ENCODE peak calls at places on chromosomes 2 and 18, in nine cellular contexts. R is WTC11; L is NT2/D1; M is HCEC 1CT; Q is GM19239; T is thoracic aorta; W is fibroblast of pulmonary artery; O is breast epithelium; B is CD8-positive, alpha-beta T cell. X is an unnamed sample.

GRCh38 chr2:37324786-37325624 is at the start of gene PRKD3:
- DNase-seq in O (peak; percentile 64), Q (peak; percentile 60), W (peak; percentile 42), M (peak; percentile 44), B (peak; percentile 54), T (no peak), L (no peak), R (no peak), X (no peak)

GRCh38 chr2:218224206-218224605 is 7.2 kb downstream of the ARPC2 start:
- DNase-seq in T (no peak), L (no peak), R (no peak), O (no peak), W (no peak), B (no peak), Q (no peak), M (no peak), X (no peak)

GRCh38 chr2:65031341-65032015 is 24.7 kb upstream of the CEP68 start:
- DNase-seq in O (no peak), Q (no peak), T (no peak), W (peak; percentile 42), L (peak; percentile 68), R (peak; percentile 53), B (peak; percentile 11), M (no peak), X (no peak)

GRCh38 chr2:191931332-191931731 is 84.4 kb upstream of the CAVIN2 start:
- DNase-seq in R (no peak), L (no peak), W (no peak), M (no peak), T (no peak), O (no peak), Q (no peak), B (no peak), X (no peak)

GRCh38 chr2:47334356-47335136 is 68.4 kb upstream of the MSH2 start:
- DNase-seq in W (no peak), L (peak; percentile 80), O (no peak), Q (no peak), R (peak; percentile 41), B (no peak), M (no peak), T (no peak), X (no peak)

GRCh38 chr18:79493211-79493800 is 97.6 kb downstream of the NFATC1 start:
- DNase-seq in M (no peak), L (no peak), O (no peak), W (no peak), Q (no peak), R (no peak), T (no peak), B (no peak), X (no peak)

GRCh38 chr2:38438536-38439225 is 61.6 kb upstream of the ATL2 start:
- DNase-seq in O (no peak), R (no peak), B (no peak), M (no peak), Q (no peak), T (no peak), L (no peak), W (no peak), X (no peak)

GRCh38 chr18:46386788-46387187 is 270.2 kb downstream of the LOXHD1 start:
- DNase-seq in O (peak; percentile 80), W (no peak), L (no peak), B (no peak), Q (no peak), M (no peak), T (no peak), R (no peak), X (no peak)

GRCh38 chr2:56444339-56444738 is 260.5 kb downstream of the CCDC85A start:
- DNase-seq in R (no peak), B (no peak), Q (no peak), W (peak; percentile 1), L (no peak), M (no peak), O (no peak), T (no peak), X (no peak)

GRCh38 chr2:70977605-70978205 is 725 bp upstream of the ANKRD53 start:
- DNase-seq in L (no peak), M (peak; percentile 83), B (no peak), Q (no peak), O (peak; percentile 66), W (peak; percentile 94), R (no peak), T (peak; percentile 63), X (no peak)

GRCh38 chr2:209391776-209392401 is 32.0 kb upstream of the MAP2 start:
- DNase-seq in R (no peak), Q (no peak), B (no peak), O (no peak), L (no peak), M (peak; percentile 80), T (no peak), W (peak; percentile 73), X (no peak)

GRCh38 chr2:56077352-56077915 is 106.4 kb upstream of the CCDC85A start:
- DNase-seq in L (peak; percentile 39), O (no peak), R (peak; percentile 63), Q (no peak), B (no peak), W (peak; percentile 39), M (peak; percentile 20), T (no peak), X (peak; percentile 62)

GRCh38 chr2:126995652-126996377 is 97.1 kb downstream of the TEX51 start:
- DNase-seq in B (no peak), R (no peak), L (no peak), Q (no peak), T (no peak), O (no peak), M (no peak), W (no peak), X (no peak)